ENCODE peak calls at places on chromosomes 12 and 14, in nine cellular contexts. J, A, D, W, E, C, B, H and O are unnamed samples.

GRCh38 chr14:32507029-32507984 is 178.2 kb downstream of the AKAP6 start:
- DNase-seq in W (peak), D (no peak), C (peak), A (no peak), B (no peak), E (no peak), J (peak), H (no peak), O (peak)

GRCh38 chr12:109695961-109696461 is 17.6 kb upstream of the FAM222A start:
- DNase-seq in E (no peak), A (no peak), C (no peak), B (no peak), H (no peak), W (no peak), D (no peak), J (peak), O (peak)

GRCh38 chr12:21814814-21815213 is 40.3 kb upstream of the KCNJ8 start:
- DNase-seq in A (no peak), E (no peak), C (no peak), J (no peak), B (no peak), H (no peak), D (no peak), W (no peak), O (no peak)

GRCh38 chr12:339557-340195 is 49.4 kb downstream of the KDM5A start:
- DNase-seq in J (no peak), W (no peak), C (no peak), B (no peak), D (no peak), H (no peak), A (no peak), E (peak), O (no peak)

GRCh38 chr12:49942921-49943662 is 7.4 kb upstream of the AQP2 start:
- DNase-seq in H (no peak), J (no peak), D (no peak), A (no peak), B (peak), E (no peak), C (no peak), W (no peak), O (no peak)

GRCh38 chr14:45251912-45252311 is 1.1 kb downstream of the MIS18BP1 start:
- DNase-seq in J (peak), W (no peak), A (no peak), C (no peak), B (no peak), E (peak), H (no peak), D (peak), O (no peak)

GRCh38 chr12:125079943-125080645 is 14.9 kb downstream of the AACS start:
- DNase-seq in W (no peak), E (no peak), H (no peak), B (no peak), D (no peak), J (no peak), C (no peak), A (no peak), O (no peak)

GRCh38 chr12:68631177-68631576 is 20.5 kb downstream of the RAP1B start:
- DNase-seq in C (no peak), E (no peak), J (no peak), B (no peak), D (no peak), W (no peak), H (no peak), A (no peak), O (no peak)

GRCh38 chr12:51371295-51371953 is 19.8 kb downstream of the GALNT6 start:
- DNase-seq in B (no peak), E (peak), C (peak), D (no peak), J (peak), A (no peak), H (no peak), W (peak), O (peak)